ENCODE peak calls at places on chromosomes 5 and 9, in four cellular contexts. A is IMR-90, P is H1, S is GM12878. O is an unnamed sample.

GRCh38 chr5:98769256-98770157 is 4.0 kb upstream of the RGMB start:
- DNase-seq in A (peak; percentile 92), P (peak; percentile 86), S (no peak), O (no peak)

GRCh38 chr5:99032234-99033013 is 103.6 kb upstream of the CHD1 start:
- DNase-seq in A (peak; percentile 80), P (no peak), S (no peak), O (peak; percentile 84)

GRCh38 chr5:163757344-163757743 is 251.9 kb downstream of the MAT2B start:
- DNase-seq in A (no peak), P (no peak), S (no peak), O (no peak)

GRCh38 chr9:74729129-74729710 is 158.5 kb downstream of the TRPM6 start:
- DNase-seq in A (no peak), P (no peak), S (no peak), O (no peak)

GRCh38 chr5:145991044-145991575 is 54.7 kb downstream of the SH3RF2 start:
- DNase-seq in A (peak; percentile 68), P (no peak), S (no peak), O (no peak)

GRCh38 chr5:144191998-144192397 is 21.3 kb downstream of the KCTD16 start:
- DNase-seq in A (peak; percentile 87), P (no peak), S (peak; percentile 73), O (peak; percentile 15)

GRCh38 chr9:89588271-89588879 is 16.4 kb upstream of the GADD45G start:
- DNase-seq in A (no peak), P (no peak), S (no peak), O (no peak)

GRCh38 chr5:9387879-9388278 is 158.0 kb downstream of the SEMA5A start:
- DNase-seq in A (peak; percentile 13), P (no peak), S (no peak), O (no peak)

GRCh38 chr5:94778299-94778698 is 159.8 kb downstream of the SLF1 start:
- DNase-seq in A (no peak), P (no peak), S (no peak), O (no peak)

GRCh38 chr9:24824607-24825006 is 278.9 kb upstream of the IZUMO3 start:
- DNase-seq in A (no peak), P (no peak), S (no peak), O (no peak)

GRCh38 chr5:95870105-95870672 is 47.7 kb upstream of the GLRX start:
- DNase-seq in A (peak; percentile 87), P (no peak), S (peak; percentile 65), O (no peak)

GRCh38 chr5:40121236-40121635 is 558.5 kb upstream of the PTGER4 start:
- DNase-seq in A (no peak), P (no peak), S (no peak), O (no peak)

GRCh38 chr5:52771343-52772039 is 16.2 kb upstream of the ITGA1 start:
- DNase-seq in A (no peak), P (no peak), S (no peak), O (no peak)

GRCh38 chr5:112917453-112918005 is 4.5 kb downstream of the REEP5 start:
- DNase-seq in A (peak; percentile 49), P (peak; percentile 64), S (no peak), O (peak; percentile 51)

GRCh38 chr9:74140141-74140540 is 357.0 kb upstream of the RORB start:
- DNase-seq in A (no peak), P (no peak), S (no peak), O (no peak)

GRCh38 chr5:149485655-149486615 is 65.3 kb downstream of the CSNK1A1 start:
- DNase-seq in A (peak; percentile 100), P (no peak), S (no peak), O (no peak)

GRCh38 chr9:75414367-75415160 is 326.2 kb downstream of the OSTF1 start:
- DNase-seq in A (no peak), P (no peak), S (no peak), O (no peak)

GRCh38 chr5:76326559-76327351 is 76.3 kb upstream of the IQGAP2 start:
- DNase-seq in A (no peak), P (peak; percentile 62), S (no peak), O (no peak)

GRCh38 chr5:95961617-95962474 is at the start of gene ELL2:
- DNase-seq in A (peak; percentile 98), P (peak; percentile 93), S (peak; percentile 89), O (peak; percentile 100)

GRCh38 chr9:136039488-136039887 is 55.6 kb downstream of the NACC2 start:
- DNase-seq in A (no peak), P (no peak), S (no peak), O (no peak)

GRCh38 chr5:61332891-61333350 is 863 bp downstream of the ZSWIM6 start:
- DNase-seq in A (peak; percentile 66), P (peak; percentile 56), S (no peak), O (peak; percentile 36)

GRCh38 chr9:127919253-127919815 is 2.5 kb upstream of the ST6GALNAC4 start:
- DNase-seq in A (peak; percentile 99), P (no peak), S (no peak), O (peak; percentile 51)

GRCh38 chr9:79489241-79490000 is 82.3 kb upstream of the TLE4 start:
- DNase-seq in A (peak; percentile 62), P (no peak), S (no peak), O (no peak)

GRCh38 chr9:116381350-116381749 is 227.8 kb downstream of the PAPPA start:
- DNase-seq in A (no peak), P (no peak), S (no peak), O (no peak)

GRCh38 chr5:53480474-53481353 is at the start of gene FST:
- DNase-seq in A (peak; percentile 36), P (peak; percentile 78), S (no peak), O (peak; percentile 17)

GRCh38 chr5:149794338-149795023 is 64.4 kb downstream of the PPARGC1B start:
- DNase-seq in A (no peak), P (no peak), S (no peak), O (no peak)

GRCh38 chr9:133935328-133936040 is 56.6 kb downstream of the VAV2 start:
- DNase-seq in A (peak; percentile 70), P (no peak), S (no peak), O (no peak)
- TF ChIP-seq CHD1 in A (no peak), P (no peak), S (no peak), O (no peak)

GRCh38 chr5:175456105-175456504 is 12.1 kb upstream of the DRD1 start:
- DNase-seq in A (no peak), P (no peak), S (no peak), O (no peak)
- H3K4me1 ChIP-seq in A (no peaks in the 10 kb centered on the region), P (no peaks in the 10 kb centered on the region), S (peaks cover 6% of the 10 kb centered on the region), O (no peaks in the 10 kb centered on the region)

DNA sequence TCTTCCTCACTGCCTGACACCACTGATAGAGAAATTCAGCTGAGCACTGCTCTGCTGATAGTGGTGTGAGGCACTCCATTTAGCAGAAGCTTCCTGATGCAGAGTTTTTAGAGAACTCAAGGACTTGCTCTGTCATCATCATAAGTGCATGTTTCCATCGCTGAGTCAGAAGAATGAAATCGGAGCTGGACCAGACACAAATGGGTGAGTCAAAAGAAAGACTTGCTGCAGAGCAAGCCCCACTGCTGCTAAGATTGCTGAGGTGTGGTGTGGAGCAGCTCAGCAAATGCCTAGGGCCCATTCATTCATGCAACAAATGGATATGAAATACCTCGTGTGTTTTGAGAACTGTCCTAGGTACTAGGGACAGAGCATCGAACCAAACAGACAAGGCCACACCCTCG is 410.2 kb upstream of the SLC30A5 start:
- DNase-seq in A (peak; percentile 95), P (no peak), S (no peak), O (no peak)
- TF ChIP-seq CHD1 in A (no peak), P (no peak), S (no peak), O (no peak)

GRCh38 chr5:80963521-80963895 is 3.3 kb downstream of the RASGRF2 start:
- DNase-seq in A (peak; percentile 3), P (no peak), S (no peak), O (no peak)

GRCh38 chr5:80963966-80964481 is 3.9 kb downstream of the RASGRF2 start:
- DNase-seq in A (peak; percentile 82), P (no peak), S (no peak), O (no peak)

GRCh38 chr5:80962630-80963520 is 2.7 kb downstream of the RASGRF2 start:
- DNase-seq in A (no peak), P (no peak), S (no peak), O (no peak)

GRCh38 chr5:80964491-80964890 is 4.3 kb downstream of the RASGRF2 start:
- DNase-seq in A (peak; percentile 64), P (no peak), S (no peak), O (no peak)

DNA sequence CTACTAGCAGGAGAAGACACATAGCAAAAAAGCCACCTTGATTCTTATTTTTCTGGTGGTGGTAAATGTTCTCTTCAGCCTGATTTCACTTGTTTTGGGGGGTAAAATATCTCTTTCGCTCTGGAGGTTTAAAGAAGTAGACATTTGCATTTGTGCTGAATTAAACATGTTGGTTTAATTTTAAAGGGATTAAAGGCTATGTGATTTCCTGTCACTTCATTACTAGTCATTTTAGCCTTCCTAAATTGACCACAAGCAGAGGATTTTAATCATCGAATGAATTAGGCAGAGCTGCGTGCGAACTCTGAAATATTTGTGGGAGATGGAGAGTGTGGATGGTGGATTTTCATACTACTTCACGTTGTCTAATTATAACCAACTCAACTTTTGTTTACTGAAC is 4.8 kb downstream of the RASGRF2 start:
- DNase-seq in A (no peak), P (no peak), S (no peak), O (no peak)
- H3K4me1 ChIP-seq in A (peaks cover 10% of the 10 kb centered on the region), P (peaks cover 8% of the 10 kb centered on the region), S (no peaks in the 10 kb centered on the region), O (no peaks in the 10 kb centered on the region)

DNA sequence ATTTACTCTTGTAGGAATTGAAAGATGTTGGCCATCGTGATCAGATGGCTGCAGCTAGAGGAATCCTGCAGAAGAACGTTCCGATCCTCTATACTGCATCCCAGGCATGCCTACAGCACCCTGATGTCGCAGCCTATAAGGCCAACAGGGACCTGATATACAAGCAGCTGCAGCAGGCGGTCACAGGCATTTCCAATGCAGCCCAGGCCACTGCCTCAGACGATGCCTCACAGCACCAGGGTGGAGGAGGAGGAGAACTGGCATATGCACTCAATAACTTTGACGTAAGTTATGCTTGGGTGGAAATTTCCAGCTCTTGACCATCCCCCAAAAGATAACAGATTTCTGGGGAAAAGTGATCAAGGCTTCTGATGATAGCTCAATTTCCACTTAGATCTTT is 50.6 kb downstream of the LRRTM2 start:
- DNase-seq in A (peak; percentile 15), P (no peak), S (no peak), O (no peak)
- TF ChIP-seq CHD1 in A (no peak), P (no peak), S (no peak), O (no peak)

GRCh38 chr9:130021123-130021522 is 21.9 kb downstream of the FNBP1 start:
- DNase-seq in A (no peak), P (no peak), S (no peak), O (no peak)

GRCh38 chr9:130023147-130023787 is 19.7 kb downstream of the FNBP1 start:
- DNase-seq in A (no peak), P (no peak), S (peak; percentile 88), O (no peak)

GRCh38 chr9:130023994-130024596 is 18.9 kb downstream of the FNBP1 start:
- DNase-seq in A (no peak), P (no peak), S (no peak), O (no peak)

GRCh38 chr9:130024597-130024994 is 18.4 kb downstream of the FNBP1 start:
- DNase-seq in A (peak; percentile 47), P (no peak), S (no peak), O (no peak)

GRCh38 chr9:130022566-130023146 is 20.3 kb downstream of the FNBP1 start:
- DNase-seq in A (no peak), P (no peak), S (no peak), O (no peak)
- H3K4me1 ChIP-seq in A (peaks cover 2% of the 10 kb centered on the region), P (no peaks in the 10 kb centered on the region), S (peaks cover 90% of the 10 kb centered on the region), O (no peaks in the 10 kb centered on the region)

GRCh38 chr5:111532873-111533272 is 20.5 kb upstream of the STARD4 start:
- DNase-seq in A (no peak), P (no peak), S (no peak), O (no peak)

GRCh38 chr5:111535879-111536549 is 23.7 kb upstream of the STARD4 start:
- DNase-seq in A (no peak), P (no peak), S (no peak), O (no peak)

GRCh38 chr5:111530298-111530740 is 18.0 kb upstream of the STARD4 start:
- DNase-seq in A (peak; percentile 41), P (no peak), S (peak; percentile 57), O (peak; percentile 60)
- TF ChIP-seq CHD1 in A (no peak), P (no peak), S (no peak), O (no peak)